ENCODE peak calls at places on chromosomes 7 and 10, in eight cellular contexts. One of them, this sample, is unnamed.

GRCh38 chr7:520503-521161 is 986 bp upstream of the PDGFA start:
- DNase-seq in stomach: no peak
- DNase-seq in endothelial cell of umbilical vein: no peak
- DNase-seq in spleen: no peak
- DNase-seq in HCT116: no peak
- DNase-seq in transverse colon: no peak
- DNase-seq in K562: peak
- DNase-seq in breast epithelium: no peak
- DNase-seq in this sample: no peak

GRCh38 chr7:104986623-104987259 is 27.3 kb upstream of the KMT2E start:
- DNase-seq in stomach: no peak
- DNase-seq in endothelial cell of umbilical vein: no peak
- DNase-seq in spleen: no peak
- DNase-seq in HCT116: no peak
- DNase-seq in transverse colon: no peak
- DNase-seq in K562: no peak
- DNase-seq in breast epithelium: no peak
- DNase-seq in this sample: no peak

GRCh38 chr10:61024801-61025201 is 80.8 kb upstream of the RHOBTB1 start:
- DNase-seq in stomach: no peak
- DNase-seq in endothelial cell of umbilical vein: no peak
- DNase-seq in spleen: no peak
- DNase-seq in HCT116: no peak
- DNase-seq in transverse colon: no peak
- DNase-seq in K562: peak
- DNase-seq in breast epithelium: no peak
- DNase-seq in this sample: no peak

GRCh38 chr10:123133511-123133910 is 2.3 kb upstream of the HMX3 start:
- DNase-seq in stomach: no peak
- DNase-seq in endothelial cell of umbilical vein: no peak
- DNase-seq in spleen: no peak
- DNase-seq in HCT116: no peak
- DNase-seq in transverse colon: no peak
- DNase-seq in K562: no peak
- DNase-seq in breast epithelium: no peak
- DNase-seq in this sample: no peak

GRCh38 chr7:42991913-42992576 is 59.9 kb downstream of the MRPL32 start:
- DNase-seq in stomach: no peak
- DNase-seq in endothelial cell of umbilical vein: no peak
- DNase-seq in spleen: no peak
- DNase-seq in HCT116: no peak
- DNase-seq in transverse colon: no peak
- DNase-seq in K562: no peak
- DNase-seq in breast epithelium: no peak
- DNase-seq in this sample: no peak

GRCh38 chr10:2145486-2145885 is 408.2 kb upstream of the ADARB2 start:
- DNase-seq in stomach: no peak
- DNase-seq in endothelial cell of umbilical vein: no peak
- DNase-seq in spleen: no peak
- DNase-seq in HCT116: no peak
- DNase-seq in transverse colon: no peak
- DNase-seq in K562: no peak
- DNase-seq in breast epithelium: no peak
- DNase-seq in this sample: no peak

GRCh38 chr10:48444266-48444665 is 137.8 kb downstream of the MAPK8 start:
- DNase-seq in stomach: peak
- DNase-seq in endothelial cell of umbilical vein: peak
- DNase-seq in spleen: no peak
- DNase-seq in HCT116: peak
- DNase-seq in transverse colon: no peak
- DNase-seq in K562: no peak
- DNase-seq in breast epithelium: no peak
- DNase-seq in this sample: no peak

GRCh38 chr7:20217193-20217948 is at the start of gene MACC1:
- DNase-seq in stomach: peak
- DNase-seq in endothelial cell of umbilical vein: no peak
- DNase-seq in spleen: peak
- DNase-seq in HCT116: peak
- DNase-seq in transverse colon: peak
- DNase-seq in K562: peak
- DNase-seq in breast epithelium: peak
- DNase-seq in this sample: no peak

GRCh38 chr10:69506487-69506833 is 55.2 kb downstream of the TSPAN15 start:
- DNase-seq in stomach: no peak
- DNase-seq in endothelial cell of umbilical vein: no peak
- DNase-seq in spleen: peak
- DNase-seq in HCT116: no peak
- DNase-seq in transverse colon: no peak
- DNase-seq in K562: no peak
- DNase-seq in breast epithelium: no peak
- DNase-seq in this sample: no peak

GRCh38 chr10:52198540-52198939 is 115.5 kb upstream of the DKK1 start:
- DNase-seq in stomach: no peak
- DNase-seq in endothelial cell of umbilical vein: no peak
- DNase-seq in spleen: no peak
- DNase-seq in HCT116: no peak
- DNase-seq in transverse colon: no peak
- DNase-seq in K562: no peak
- DNase-seq in breast epithelium: no peak
- DNase-seq in this sample: no peak

GRCh38 chr10:79234391-79235318 is 112.6 kb upstream of the PPIF start:
- DNase-seq in stomach: no peak
- DNase-seq in endothelial cell of umbilical vein: no peak
- DNase-seq in spleen: no peak
- DNase-seq in HCT116: no peak
- DNase-seq in transverse colon: no peak
- DNase-seq in K562: no peak
- DNase-seq in breast epithelium: no peak
- DNase-seq in this sample: no peak

GRCh38 chr7:141649137-141649864 is 52.7 kb downstream of the DENND11 start:
- DNase-seq in stomach: no peak
- DNase-seq in endothelial cell of umbilical vein: no peak
- DNase-seq in spleen: no peak
- DNase-seq in HCT116: no peak
- DNase-seq in transverse colon: no peak
- DNase-seq in K562: no peak
- DNase-seq in breast epithelium: no peak
- DNase-seq in this sample: no peak

GRCh38 chr10:29620112-29620690 is 14.6 kb downstream of the SVIL start:
- DNase-seq in stomach: no peak
- DNase-seq in endothelial cell of umbilical vein: no peak
- DNase-seq in spleen: no peak
- DNase-seq in HCT116: no peak
- DNase-seq in transverse colon: no peak
- DNase-seq in K562: no peak
- DNase-seq in breast epithelium: no peak
- DNase-seq in this sample: no peak

GRCh38 chr10:104254493-104255243 is at the start of gene GSTO1:
- DNase-seq in stomach: peak
- DNase-seq in endothelial cell of umbilical vein: peak
- DNase-seq in spleen: peak
- DNase-seq in HCT116: peak
- DNase-seq in transverse colon: peak
- DNase-seq in K562: peak
- DNase-seq in breast epithelium: peak
- DNase-seq in this sample: peak
- TF ChIP-seq POLR2AphosphoS5 in stomach: peak
- TF ChIP-seq POLR2AphosphoS5 in endothelial cell of umbilical vein: peak
- TF ChIP-seq POLR2AphosphoS5 in spleen: peak
- TF ChIP-seq POLR2AphosphoS5 in HCT116: peak
- TF ChIP-seq POLR2AphosphoS5 in transverse colon: peak
- TF ChIP-seq POLR2AphosphoS5 in K562: peak
- TF ChIP-seq POLR2AphosphoS5 in breast epithelium: peak
- TF ChIP-seq POLR2AphosphoS5 in this sample: peak

GRCh38 chr7:51067757-51068156 is 248.9 kb downstream of the COBL start:
- DNase-seq in stomach: peak
- DNase-seq in endothelial cell of umbilical vein: peak
- DNase-seq in spleen: no peak
- DNase-seq in HCT116: peak
- DNase-seq in transverse colon: peak
- DNase-seq in K562: peak
- DNase-seq in breast epithelium: peak
- DNase-seq in this sample: no peak
- TF ChIP-seq CTCF in stomach: peak
- TF ChIP-seq CTCF in endothelial cell of umbilical vein: peak
- TF ChIP-seq CTCF in spleen: peak
- TF ChIP-seq CTCF in HCT116: peak
- TF ChIP-seq CTCF in transverse colon: peak
- TF ChIP-seq CTCF in K562: peak
- TF ChIP-seq CTCF in breast epithelium: peak
- TF ChIP-seq CTCF in this sample: peak

GRCh38 chr7:97872025-97872669 is at the start of gene ASNS:
- DNase-seq in stomach: peak
- DNase-seq in endothelial cell of umbilical vein: peak
- DNase-seq in spleen: peak
- DNase-seq in HCT116: peak
- DNase-seq in transverse colon: peak
- DNase-seq in K562: peak
- DNase-seq in breast epithelium: peak
- DNase-seq in this sample: peak
- TF ChIP-seq POLR2A in stomach: no peak
- TF ChIP-seq POLR2A in endothelial cell of umbilical vein: peak
- TF ChIP-seq POLR2A in spleen: no peak
- TF ChIP-seq POLR2A in HCT116: peak
- TF ChIP-seq POLR2A in transverse colon: peak
- TF ChIP-seq POLR2A in K562: peak
- TF ChIP-seq POLR2A in breast epithelium: no peak
- TF ChIP-seq POLR2A in this sample: no peak

GRCh38 chr7:115054478-115055122 is 132.7 kb downstream of the MDFIC start:
- DNase-seq in stomach: no peak
- DNase-seq in endothelial cell of umbilical vein: no peak
- DNase-seq in spleen: no peak
- DNase-seq in HCT116: no peak
- DNase-seq in transverse colon: no peak
- DNase-seq in K562: no peak
- DNase-seq in breast epithelium: no peak
- DNase-seq in this sample: no peak
- TF ChIP-seq POLR2AphosphoS5 in stomach: no peak
- TF ChIP-seq POLR2AphosphoS5 in endothelial cell of umbilical vein: no peak
- TF ChIP-seq POLR2AphosphoS5 in spleen: no peak
- TF ChIP-seq POLR2AphosphoS5 in HCT116: no peak
- TF ChIP-seq POLR2AphosphoS5 in transverse colon: no peak
- TF ChIP-seq POLR2AphosphoS5 in K562: no peak
- TF ChIP-seq POLR2AphosphoS5 in breast epithelium: no peak
- TF ChIP-seq POLR2AphosphoS5 in this sample: no peak

GRCh38 chr10:84599254-84599653 is 270.9 kb downstream of the CCSER2 start:
- DNase-seq in stomach: no peak
- DNase-seq in endothelial cell of umbilical vein: no peak
- DNase-seq in spleen: no peak
- DNase-seq in HCT116: no peak
- DNase-seq in transverse colon: no peak
- DNase-seq in K562: no peak
- DNase-seq in breast epithelium: no peak
- DNase-seq in this sample: no peak
- TF ChIP-seq CTCF in stomach: no peak
- TF ChIP-seq CTCF in endothelial cell of umbilical vein: no peak
- TF ChIP-seq CTCF in spleen: no peak
- TF ChIP-seq CTCF in HCT116: peak
- TF ChIP-seq CTCF in transverse colon: no peak
- TF ChIP-seq CTCF in K562: peak
- TF ChIP-seq CTCF in breast epithelium: no peak
- TF ChIP-seq CTCF in this sample: no peak